ENCODE peak calls at places on chromosomes 11 and 22, in ten cellular contexts. Q is EL; W is astrocyte of the hippocampus; K is RPMI8226; X is LNCaP clone FGC; D is body of pancreas; S is NCI-H1436 treated with DMSO at 0.1 percent for 48 hours; V is NCI-H774; A is activated CD4-positive, alpha-beta T cell treated with anti-CD3 and anti-CD28 coated beads, Interleukin-2, amount 10 ng/mL, durations not matched to agents 7 days and 5 days; N is BJ. R is an unnamed sample.

GRCh38 chr11:66523611-66524010 is 13.2 kb downstream of the BBS1 start:
- DNase-seq in X (no peak), N (no peak), K (no peak), S (no peak), V (no peak), W (no peak), A (no peak), Q (no peak), D (no peak), R (no peak)

GRCh38 chr22:30221121-30221992 is 25.2 kb downstream of the LIF start:
- DNase-seq in S (no peak), D (no peak), N (no peak), X (no peak), Q (no peak), V (no peak), A (peak), K (peak), W (no peak), R (no peak)

GRCh38 chr11:1305558-1306056 is 3.8 kb downstream of the TOLLIP start:
- DNase-seq in Q (no peak), X (no peak), D (no peak), A (peak), W (no peak), K (no peak), V (no peak), N (no peak), S (no peak), R (no peak)

GRCh38 chr11:104772806-104773241 is 125.4 kb downstream of the CASP12 start:
- DNase-seq in S (no peak), Q (peak), W (peak), N (peak), K (no peak), X (no peak), V (no peak), A (peak), D (no peak), R (no peak)

GRCh38 chr22:45071618-45072017 is 61.8 kb upstream of the PHF21B start:
- DNase-seq in K (no peak), D (no peak), V (no peak), W (no peak), X (no peak), N (no peak), Q (no peak), A (no peak), S (no peak), R (no peak)

GRCh38 chr22:35347462-35347861 is 33.4 kb upstream of the HMOX1 start:
- DNase-seq in V (no peak), S (no peak), W (no peak), N (no peak), K (no peak), A (no peak), Q (no peak), D (no peak), X (no peak), R (no peak)

GRCh38 chr11:66689661-66690590 is 12.2 kb upstream of the RBM4B start:
- DNase-seq in X (no peak), N (no peak), V (no peak), S (no peak), W (no peak), Q (no peak), D (no peak), K (no peak), A (no peak), R (no peak)

GRCh38 chr11:112834277-112834755 is 126.9 kb upstream of the NCAM1 start:
- DNase-seq in Q (no peak), D (peak), S (no peak), N (no peak), K (peak), A (no peak), X (peak), V (no peak), W (peak), R (peak)

GRCh38 chr11:6755303-6755952 is 16.3 kb downstream of the OR2AG2 start:
- DNase-seq in D (peak), S (no peak), Q (peak), W (peak), X (peak), N (no peak), K (peak), V (no peak), A (peak), R (no peak)